ENCODE peak calls at places on chromosome 2, in six cellular contexts. One of them, this sample, is unnamed.

GRCh38 chr2:9187620-9188214 is 18.9 kb upstream of the ASAP2 start:
- DNase-seq in AG09319: no peak
- DNase-seq in 8988T: no peak
- DNase-seq in effector memory CD8-positive, alpha-beta T cell: no peak
- DNase-seq in fibroblast of the conjunctiva: no peak
- DNase-seq in A549: no peak
- DNase-seq in this sample: no peak

GRCh38 chr2:73830871-73831401 is 2.2 kb downstream of the STAMBP start:
- DNase-seq in effector memory CD8-positive, alpha-beta T cell: no peak
- DNase-seq in 8988T: no peak
- DNase-seq in AG09319: peak
- DNase-seq in fibroblast of the conjunctiva: peak
- DNase-seq in A549: no peak
- DNase-seq in this sample: no peak

GRCh38 chr2:176637497-176638166 is 368.4 kb downstream of the MTX2 start:
- DNase-seq in AG09319: no peak
- DNase-seq in A549: peak
- DNase-seq in effector memory CD8-positive, alpha-beta T cell: no peak
- DNase-seq in 8988T: no peak
- DNase-seq in fibroblast of the conjunctiva: no peak
- DNase-seq in this sample: no peak

GRCh38 chr2:171515672-171516298 is 6.5 kb upstream of the CYBRD1 start:
- DNase-seq in AG09319: peak
- DNase-seq in A549: no peak
- DNase-seq in 8988T: no peak
- DNase-seq in effector memory CD8-positive, alpha-beta T cell: no peak
- DNase-seq in fibroblast of the conjunctiva: peak
- DNase-seq in this sample: no peak

GRCh38 chr2:1971124-1971523 is 226.8 kb upstream of the PXDN start:
- DNase-seq in A549: no peak
- DNase-seq in AG09319: no peak
- DNase-seq in 8988T: no peak
- DNase-seq in effector memory CD8-positive, alpha-beta T cell: no peak
- DNase-seq in fibroblast of the conjunctiva: no peak
- DNase-seq in this sample: no peak

GRCh38 chr2:8394131-8394530 is 287.7 kb upstream of the ID2 start:
- DNase-seq in A549: no peak
- DNase-seq in fibroblast of the conjunctiva: no peak
- DNase-seq in AG09319: no peak
- DNase-seq in effector memory CD8-positive, alpha-beta T cell: no peak
- DNase-seq in 8988T: no peak
- DNase-seq in this sample: no peak

GRCh38 chr2:60549250-60550150 is 4.0 kb downstream of the BCL11A start:
- DNase-seq in fibroblast of the conjunctiva: no peak
- DNase-seq in AG09319: no peak
- DNase-seq in effector memory CD8-positive, alpha-beta T cell: no peak
- DNase-seq in A549: no peak
- DNase-seq in 8988T: no peak
- DNase-seq in this sample: no peak

GRCh38 chr2:110166246-110166645 is 38.6 kb downstream of the NPHP1 start:
- DNase-seq in effector memory CD8-positive, alpha-beta T cell: no peak
- DNase-seq in fibroblast of the conjunctiva: no peak
- DNase-seq in AG09319: no peak
- DNase-seq in A549: no peak
- DNase-seq in 8988T: no peak
- DNase-seq in this sample: no peak

GRCh38 chr2:3317871-3318270 is 59.7 kb downstream of the EIPR1 start:
- DNase-seq in 8988T: no peak
- DNase-seq in fibroblast of the conjunctiva: no peak
- DNase-seq in A549: no peak
- DNase-seq in AG09319: no peak
- DNase-seq in effector memory CD8-positive, alpha-beta T cell: no peak
- DNase-seq in this sample: no peak

GRCh38 chr2:151551556-151551955 is 141.9 kb downstream of the RIF1 start:
- DNase-seq in A549: no peak
- DNase-seq in AG09319: no peak
- DNase-seq in fibroblast of the conjunctiva: no peak
- DNase-seq in 8988T: no peak
- DNase-seq in effector memory CD8-positive, alpha-beta T cell: no peak
- DNase-seq in this sample: no peak

GRCh38 chr2:9010866-9011265 is 7.4 kb upstream of the MBOAT2 start:
- DNase-seq in fibroblast of the conjunctiva: peak
- DNase-seq in A549: no peak
- DNase-seq in 8988T: no peak
- DNase-seq in effector memory CD8-positive, alpha-beta T cell: no peak
- DNase-seq in AG09319: peak
- DNase-seq in this sample: peak